ENCODE peak calls at places on chromosomes 11 and 22, in five cellular contexts. Y, B, U, A and E are unnamed samples.

GRCh38 chr22:27122561-27122960 is 465.2 kb downstream of the MIAT start:
- DNase-seq in A (no peak), B (no peak), Y (no peak), U (no peak), E (no peak)

GRCh38 chr11:68963779-68964178 is 17.0 kb downstream of the MRGPRD start:
- DNase-seq in U (no peak), Y (no peak), A (no peak), B (no peak), E (no peak)

GRCh38 chr11:76217653-76218160 is 11.4 kb upstream of the WNT11 start:
- DNase-seq in U (no peak), A (no peak), B (no peak), Y (peak; percentile 0), E (no peak)

GRCh38 chr11:115222863-115223530 is 281.2 kb downstream of the CADM1 start:
- DNase-seq in U (no peak), Y (no peak), B (no peak), A (no peak), E (peak; percentile 10)

GRCh38 chr11:65522640-65523322 is 2.1 kb upstream of the SCYL1 start:
- DNase-seq in A (no peak), B (no peak), U (no peak), Y (no peak), E (no peak)

GRCh38 chr11:94330789-94331188 is 26.4 kb downstream of the IZUMO1R start:
- DNase-seq in U (no peak), Y (no peak), B (peak; percentile 24), A (no peak), E (no peak)

GRCh38 chr11:46898396-46899095 is 19.8 kb downstream of the LRP4 start:
- DNase-seq in Y (no peak), U (no peak), B (no peak), A (no peak), E (no peak)

GRCh38 chr11:10443152-10443551 is 11.9 kb upstream of the AMPD3 start:
- DNase-seq in A (no peak), U (no peak), Y (no peak), B (no peak), E (no peak)

GRCh38 chr22:27429476-27429875 is 372.1 kb downstream of the MN1 start:
- DNase-seq in Y (no peak), B (no peak), U (no peak), A (no peak), E (no peak)

GRCh38 chr11:75498556-75499255 is 27.0 kb downstream of the GDPD5 start:
- DNase-seq in Y (no peak), U (no peak), B (no peak), A (no peak), E (no peak)

GRCh38 chr22:50612715-50613221 is 12.2 kb downstream of the MAPK8IP2 start:
- DNase-seq in U (no peak), A (peak; percentile 88), B (peak; percentile 45), Y (no peak), E (no peak)

GRCh38 chr11:132992838-132993680 is 539.2 kb downstream of the OPCML start:
- DNase-seq in B (no peak), Y (no peak), U (no peak), A (no peak), E (no peak)

GRCh38 chr22:38240734-38241252 is 32.0 kb downstream of the TMEM184B start:
- DNase-seq in Y (peak; percentile 60), U (no peak), A (peak; percentile 22), B (peak; percentile 70), E (no peak)

GRCh38 chr11:114440121-114440860 is 1.0 kb downstream of the REXO2 start:
- DNase-seq in Y (no peak), A (no peak), U (peak; percentile 41), B (no peak), E (no peak)

GRCh38 chr11:133249530-133249929 is 282.8 kb downstream of the OPCML start:
- DNase-seq in U (no peak), Y (no peak), B (no peak), A (no peak), E (no peak)

GRCh38 chr22:25176799-25177198 is 22.9 kb upstream of the CRYBB3 start:
- DNase-seq in B (no peak), Y (no peak), U (no peak), A (no peak), E (no peak)

GRCh38 chr11:29534831-29535230 is 482.0 kb downstream of the KCNA4 start:
- DNase-seq in Y (no peak), U (no peak), A (no peak), B (peak; percentile 13), E (no peak)

GRCh38 chr11:17548444-17548843 is 1.4 kb downstream of the OTOG start:
- DNase-seq in A (peak; percentile 32), U (no peak), B (no peak), Y (no peak), E (no peak)
- TF ChIP-seq CTCF in A (no peak), U (no peak), B (no peak), Y (no peak), E (no peak)

GRCh38 chr11:92861641-92862040 is 107.8 kb upstream of the MTNR1B start:
- DNase-seq in B (no peak), A (no peak), Y (no peak), U (no peak), E (no peak)
- TF ChIP-seq CTCF in B (no peak), A (no peak), Y (no peak), U (no peak), E (peak; percentile 9)

DNA sequence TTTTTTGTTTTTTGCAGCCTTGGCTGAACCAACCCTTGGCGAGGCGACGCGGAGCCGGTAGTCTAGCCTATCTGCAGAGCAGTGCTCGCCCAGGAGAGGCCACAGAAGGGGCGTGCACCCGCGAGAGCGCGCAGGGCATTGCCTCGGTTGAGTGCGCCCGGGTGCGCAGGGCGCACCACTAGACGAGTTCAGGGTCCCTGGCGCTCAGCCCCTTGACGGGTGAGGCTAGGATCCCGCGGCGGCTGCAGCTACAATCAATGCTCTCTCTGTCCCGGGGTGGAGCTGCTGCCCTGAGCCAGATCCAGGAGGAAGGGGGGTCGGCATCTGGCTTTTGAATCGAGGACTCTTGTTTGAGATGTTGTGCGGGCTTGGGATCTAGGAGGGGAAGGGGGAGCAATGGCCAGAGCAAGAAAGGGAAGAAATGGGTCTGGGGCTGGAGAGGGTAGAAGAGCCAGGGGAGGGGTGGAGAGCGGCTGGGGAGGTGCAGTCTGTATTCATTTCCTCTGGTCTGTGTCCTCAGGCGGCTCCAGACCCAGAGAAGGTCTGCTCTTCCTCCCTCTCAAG is 949 bp downstream of the THY1 start:
- DNase-seq in A (no peak), Y (no peak), U (no peak), B (no peak), E (no peak)
- TF ChIP-seq CTCF in A (no peak), Y (no peak), U (no peak), B (no peak), E (peak; percentile 6)

DNA sequence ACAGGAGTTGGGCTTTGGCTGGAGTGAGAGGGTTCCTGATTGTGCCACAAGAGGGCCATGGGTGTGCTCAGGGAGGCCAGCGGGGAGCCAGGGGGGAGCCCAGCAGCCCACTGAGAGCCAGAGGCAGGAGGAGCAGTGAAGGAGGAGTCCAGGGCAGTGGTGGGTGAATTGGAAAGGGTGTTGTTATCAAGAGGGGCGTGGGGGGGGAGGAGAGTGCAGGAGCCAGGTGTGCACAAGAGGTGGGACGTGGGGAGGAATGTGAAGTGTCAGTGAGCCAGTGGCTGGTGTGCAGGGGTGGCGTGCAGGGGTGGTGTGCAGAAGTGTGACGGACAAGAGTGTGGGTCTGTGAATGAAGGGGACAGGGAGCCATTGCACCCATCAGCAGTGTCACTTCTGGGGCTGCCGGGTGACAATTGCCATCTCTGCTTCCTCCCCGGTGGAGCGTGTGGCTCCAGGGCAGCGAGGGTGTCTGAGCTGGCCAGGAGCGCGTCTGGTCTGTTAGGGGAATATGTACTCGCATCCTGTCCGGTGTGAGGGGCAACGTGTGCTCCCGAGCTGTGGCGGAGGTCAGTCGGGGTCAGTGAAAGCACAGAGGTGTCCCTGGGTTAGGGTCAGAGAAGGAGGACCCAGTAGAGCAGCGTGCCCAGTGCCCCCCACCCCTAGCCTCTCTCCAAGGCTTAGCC is 1.7 kb downstream of the CLCF1 start:
- DNase-seq in Y (peak; percentile 41), B (no peak), A (peak; percentile 58), U (peak; percentile 34), E (peak; percentile 34)
- TF ChIP-seq CTCF in Y (peak; percentile 28), B (peak; percentile 55), A (peak; percentile 60), U (peak; percentile 50), E (peak; percentile 46)

GRCh38 chr22:22407061-22407460 is 101.5 kb downstream of the ZNF280B start:
- DNase-seq in Y (no peak), U (no peak), B (no peak), A (peak; percentile 35), E (no peak)

GRCh38 chr22:22408269-22408668 is 100.3 kb downstream of the ZNF280B start:
- DNase-seq in B (no peak), A (peak; percentile 19), Y (no peak), U (no peak), E (no peak)

GRCh38 chr22:22410677-22411076 is 97.9 kb downstream of the ZNF280B start:
- DNase-seq in U (no peak), Y (no peak), B (no peak), A (peak; percentile 33), E (no peak)

GRCh38 chr22:22410121-22410520 is 98.4 kb downstream of the ZNF280B start:
- DNase-seq in U (no peak), B (no peak), Y (no peak), A (peak; percentile 28), E (peak; percentile 58)

DNA sequence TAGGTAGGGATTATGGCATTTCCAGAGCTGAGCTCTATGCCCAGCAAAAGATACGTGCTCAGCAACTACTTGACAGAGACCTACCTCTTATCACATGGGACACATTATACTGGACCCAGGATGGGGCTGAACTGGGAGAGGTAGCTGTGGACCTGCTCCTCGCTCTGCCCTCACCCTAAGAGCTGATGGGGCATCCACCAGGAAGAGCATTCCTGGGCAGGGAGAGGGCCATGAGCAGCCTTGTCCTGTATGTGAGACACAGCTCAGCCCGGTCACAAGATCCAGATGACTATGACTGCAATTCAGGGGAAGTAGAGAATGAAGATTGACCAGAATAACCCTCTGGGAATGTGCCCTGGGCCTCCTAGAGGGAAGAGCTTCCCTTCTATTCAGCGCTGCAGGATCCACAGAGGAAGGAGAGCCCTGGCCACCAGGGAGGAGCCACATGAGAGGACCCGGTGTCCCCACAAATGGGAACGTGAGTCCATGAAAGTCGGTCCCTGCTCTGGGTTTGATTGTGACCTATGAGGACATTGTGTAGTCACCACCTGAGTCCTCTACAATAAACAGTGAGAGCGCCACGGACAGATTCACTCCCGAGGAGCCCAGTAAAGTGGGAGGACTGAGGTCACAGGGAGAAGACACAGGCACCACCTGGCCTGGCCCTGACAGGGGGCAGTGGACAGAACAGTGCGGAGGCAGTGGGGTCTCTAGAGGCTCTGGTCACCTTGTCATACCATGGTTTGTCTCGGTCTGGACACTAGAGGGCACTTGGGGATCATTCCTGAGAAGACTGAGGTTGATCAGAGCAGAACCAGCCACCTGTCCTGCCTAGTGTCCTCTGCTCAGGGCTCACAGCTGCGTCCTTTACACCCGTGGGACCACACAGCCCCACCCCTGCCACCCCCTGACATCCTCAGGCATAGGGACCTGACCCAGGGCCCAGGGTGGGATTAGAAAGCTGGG is 99.5 kb downstream of the ZNF280B start:
- DNase-seq in B (no peak), U (peak; percentile 45), A (peak; percentile 86), Y (no peak), E (peak; percentile 19)
- TF ChIP-seq CTCF in B (peak; percentile 32), U (peak; percentile 89), A (peak; percentile 99), Y (no peak), E (peak; percentile 68)

GRCh38 chr22:17084554-17085276 is at the start of gene IL17RA:
- DNase-seq in U (peak; percentile 74), Y (peak; percentile 87), A (peak; percentile 98), B (peak; percentile 80), E (peak; percentile 93)
- TF ChIP-seq CTCF in U (no peak), Y (no peak), A (no peak), B (no peak), E (no peak)

GRCh38 chr11:71454470-71455113 is 1.6 kb downstream of the NADSYN1 start:
- DNase-seq in B (no peak), U (no peak), A (no peak), Y (no peak), E (no peak)
- TF ChIP-seq CTCF in B (peak; percentile 21), U (peak; percentile 46), A (no peak), Y (no peak), E (no peak)

GRCh38 chr11:111975076-111975806 is 38.1 kb downstream of the DIXDC1 start:
- DNase-seq in Y (no peak), U (no peak), A (no peak), B (no peak), E (no peak)
- TF ChIP-seq CTCF in Y (no peak), U (peak; percentile 45), A (peak; percentile 34), B (no peak), E (no peak)